ENCODE peak calls at places on chromosomes 4 and X, in five cellular contexts. One of them, this sample, is unnamed.

GRCh38 chr4:20305976-20306375 is 54.3 kb downstream of the SLIT2 start:
- DNase-seq in B cell: no peak
- DNase-seq in BJ: no peak
- DNase-seq in upper lobe of right lung: no peak
- DNase-seq in pancreas: no peak
- DNase-seq in this sample: no peak

GRCh38 chrX:113741744-113742143 is 842.1 kb upstream of the HTR2C start:
- DNase-seq in BJ: no peak
- DNase-seq in pancreas: no peak
- DNase-seq in B cell: no peak
- DNase-seq in upper lobe of right lung: no peak
- DNase-seq in this sample: no peak

GRCh38 chr4:38803833-38804653 is 548 bp downstream of the TLR1 start:
- DNase-seq in BJ: no peak
- DNase-seq in pancreas: no peak
- DNase-seq in upper lobe of right lung: no peak
- DNase-seq in B cell: peak; percentile 42
- DNase-seq in this sample: peak; percentile 52

GRCh38 chrX:96389314-96390048 is 295.2 kb upstream of the DIAPH2 start:
- DNase-seq in pancreas: no peak
- DNase-seq in BJ: no peak
- DNase-seq in upper lobe of right lung: no peak
- DNase-seq in B cell: no peak
- DNase-seq in this sample: no peak

GRCh38 chr4:12179264-12179616 is 750.5 kb upstream of the HS3ST1 start:
- DNase-seq in upper lobe of right lung: no peak
- DNase-seq in pancreas: peak; percentile 15
- DNase-seq in B cell: no peak
- DNase-seq in BJ: no peak
- DNase-seq in this sample: no peak

GRCh38 chrX:108426262-108426661 is 12.0 kb downstream of the COL4A6 start:
- DNase-seq in pancreas: no peak
- DNase-seq in BJ: no peak
- DNase-seq in upper lobe of right lung: no peak
- DNase-seq in B cell: no peak
- DNase-seq in this sample: no peak

GRCh38 chr4:27666943-27667342 is 806.3 kb downstream of the STIM2 start:
- DNase-seq in pancreas: no peak
- DNase-seq in B cell: no peak
- DNase-seq in BJ: no peak
- DNase-seq in upper lobe of right lung: no peak
- DNase-seq in this sample: no peak

GRCh38 chrX:153820601-153821000 is 9.7 kb downstream of the PDZD4 start:
- DNase-seq in BJ: no peak
- DNase-seq in upper lobe of right lung: no peak
- DNase-seq in pancreas: no peak
- DNase-seq in B cell: no peak
- DNase-seq in this sample: no peak

GRCh38 chr4:44221407-44221806 is 227.2 kb downstream of the KCTD8 start:
- DNase-seq in upper lobe of right lung: no peak
- DNase-seq in B cell: no peak
- DNase-seq in pancreas: no peak
- DNase-seq in BJ: no peak
- DNase-seq in this sample: no peak

GRCh38 chrX:155966876-155967275 is 30.6 kb upstream of the IL9R start:
- DNase-seq in pancreas: no peak
- DNase-seq in B cell: no peak
- DNase-seq in BJ: peak; percentile 1
- DNase-seq in upper lobe of right lung: no peak
- DNase-seq in this sample: peak; percentile 28

GRCh38 chrX:49060914-49061313 is 2.1 kb downstream of the CCDC120 start:
- DNase-seq in B cell: no peak
- DNase-seq in BJ: no peak
- DNase-seq in pancreas: no peak
- DNase-seq in upper lobe of right lung: no peak
- DNase-seq in this sample: no peak

GRCh38 chr4:24278693-24279092 is 305.7 kb downstream of the DHX15 start:
- DNase-seq in B cell: no peak
- DNase-seq in BJ: no peak
- DNase-seq in pancreas: no peak
- DNase-seq in upper lobe of right lung: no peak
- DNase-seq in this sample: no peak

GRCh38 chr4:24583451-24584174 is 741 bp downstream of the DHX15 start:
- DNase-seq in upper lobe of right lung: peak; percentile 78
- DNase-seq in B cell: peak; percentile 53
- DNase-seq in BJ: no peak
- DNase-seq in pancreas: peak; percentile 60
- DNase-seq in this sample: peak; percentile 67

GRCh38 chr4:83646538-83646937 is 110.6 kb downstream of the GPAT3 start:
- DNase-seq in B cell: no peak
- DNase-seq in pancreas: no peak
- DNase-seq in upper lobe of right lung: no peak
- DNase-seq in BJ: no peak
- DNase-seq in this sample: no peak

GRCh38 chrX:54786972-54787371 is 11.1 kb downstream of the ITIH6 start:
- DNase-seq in B cell: no peak
- DNase-seq in pancreas: no peak
- DNase-seq in upper lobe of right lung: no peak
- DNase-seq in BJ: no peak
- DNase-seq in this sample: no peak

GRCh38 chr4:183738081-183738673 is 79.1 kb downstream of the TRAPPC11 start:
- DNase-seq in B cell: no peak
- DNase-seq in pancreas: no peak
- DNase-seq in upper lobe of right lung: no peak
- DNase-seq in BJ: no peak
- DNase-seq in this sample: peak; percentile 37

GRCh38 chr4:147513952-147514351 is 33.1 kb downstream of the EDNRA start:
- DNase-seq in upper lobe of right lung: no peak
- DNase-seq in B cell: no peak
- DNase-seq in pancreas: no peak
- DNase-seq in BJ: no peak
- DNase-seq in this sample: no peak
- TF ChIP-seq CTCF in upper lobe of right lung: no peak
- TF ChIP-seq CTCF in B cell: no peak
- TF ChIP-seq CTCF in pancreas: no peak
- TF ChIP-seq CTCF in BJ: peak; percentile 42
- TF ChIP-seq CTCF in this sample: no peak

GRCh38 chr4:142660728-142661127 is 185.4 kb downstream of the INPP4B start:
- DNase-seq in BJ: no peak
- DNase-seq in B cell: no peak
- DNase-seq in pancreas: no peak
- DNase-seq in upper lobe of right lung: no peak
- DNase-seq in this sample: no peak
- TF ChIP-seq CTCF in BJ: peak; percentile 6
- TF ChIP-seq CTCF in B cell: no peak
- TF ChIP-seq CTCF in pancreas: no peak
- TF ChIP-seq CTCF in upper lobe of right lung: no peak
- TF ChIP-seq CTCF in this sample: no peak

GRCh38 chr4:8892556-8893226 is 21.1 kb upstream of the HMX1 start:
- DNase-seq in pancreas: no peak
- DNase-seq in B cell: no peak
- DNase-seq in BJ: no peak
- DNase-seq in upper lobe of right lung: no peak
- DNase-seq in this sample: no peak
- TF ChIP-seq CTCF in pancreas: no peak
- TF ChIP-seq CTCF in B cell: no peak
- TF ChIP-seq CTCF in BJ: no peak
- TF ChIP-seq CTCF in upper lobe of right lung: no peak
- TF ChIP-seq CTCF in this sample: no peak

GRCh38 chr4:186554890-186555827 is at the start of gene MTNR1A:
- DNase-seq in upper lobe of right lung: no peak
- DNase-seq in BJ: no peak
- DNase-seq in pancreas: peak; percentile 43
- DNase-seq in B cell: no peak
- DNase-seq in this sample: no peak

GRCh38 chr4:186551849-186552248 is 3.5 kb downstream of the MTNR1A start:
- DNase-seq in pancreas: no peak
- DNase-seq in upper lobe of right lung: no peak
- DNase-seq in BJ: no peak
- DNase-seq in B cell: no peak
- DNase-seq in this sample: no peak

GRCh38 chr4:186553717-186554116 is 1.6 kb downstream of the MTNR1A start:
- DNase-seq in B cell: no peak
- DNase-seq in upper lobe of right lung: no peak
- DNase-seq in pancreas: no peak
- DNase-seq in BJ: no peak
- DNase-seq in this sample: no peak

GRCh38 chr4:186557061-186557460 is 1.7 kb upstream of the MTNR1A start:
- DNase-seq in upper lobe of right lung: no peak
- DNase-seq in BJ: no peak
- DNase-seq in B cell: no peak
- DNase-seq in pancreas: no peak
- DNase-seq in this sample: no peak

DNA sequence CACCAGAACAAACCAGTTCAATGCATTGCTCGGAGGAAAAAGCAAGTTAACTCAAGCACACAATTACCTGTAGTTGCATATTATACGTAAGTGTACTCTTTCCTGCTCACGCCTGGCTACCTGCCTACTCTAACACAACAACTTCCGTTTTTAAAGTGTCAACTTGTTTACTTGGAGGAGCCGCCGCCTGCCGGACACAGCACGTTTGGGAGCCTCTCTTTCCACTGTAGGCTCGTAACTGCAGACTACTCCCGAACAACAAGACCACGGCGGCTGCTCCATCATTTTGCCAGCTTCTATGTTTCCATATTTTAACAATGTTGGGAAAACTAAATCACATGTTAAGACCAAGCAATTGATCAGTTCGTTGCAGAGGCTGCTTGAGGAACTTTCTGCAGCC is 882 bp downstream of the MTNR1A start:
- DNase-seq in upper lobe of right lung: no peak
- DNase-seq in BJ: no peak
- DNase-seq in pancreas: peak; percentile 33
- DNase-seq in B cell: no peak
- DNase-seq in this sample: no peak
- TF ChIP-seq CTCF in upper lobe of right lung: no peak
- TF ChIP-seq CTCF in BJ: peak; percentile 28
- TF ChIP-seq CTCF in pancreas: no peak
- TF ChIP-seq CTCF in B cell: no peak
- TF ChIP-seq CTCF in this sample: no peak

GRCh38 chrX:75781618-75782017 is 3.4 kb downstream of the MAGEE2 start:
- DNase-seq in upper lobe of right lung: no peak
- DNase-seq in BJ: no peak
- DNase-seq in pancreas: no peak
- DNase-seq in B cell: no peak
- DNase-seq in this sample: no peak
- TF ChIP-seq CTCF in upper lobe of right lung: no peak
- TF ChIP-seq CTCF in BJ: no peak
- TF ChIP-seq CTCF in pancreas: no peak
- TF ChIP-seq CTCF in B cell: no peak
- TF ChIP-seq CTCF in this sample: no peak

GRCh38 chrX:31243804-31244203 is 172.0 kb upstream of the FTHL17 start:
- DNase-seq in B cell: no peak
- DNase-seq in BJ: no peak
- DNase-seq in pancreas: no peak
- DNase-seq in upper lobe of right lung: no peak
- DNase-seq in this sample: no peak

GRCh38 chrX:31245714-31246113 is 173.9 kb upstream of the FTHL17 start:
- DNase-seq in B cell: no peak
- DNase-seq in upper lobe of right lung: no peak
- DNase-seq in pancreas: no peak
- DNase-seq in BJ: no peak
- DNase-seq in this sample: no peak

GRCh38 chrX:31237189-31237588 is 165.3 kb upstream of the FTHL17 start:
- DNase-seq in BJ: no peak
- DNase-seq in pancreas: no peak
- DNase-seq in upper lobe of right lung: no peak
- DNase-seq in B cell: no peak
- DNase-seq in this sample: no peak

GRCh38 chrX:31236231-31236630 is 164.4 kb upstream of the FTHL17 start:
- DNase-seq in B cell: peak; percentile 75
- DNase-seq in BJ: no peak
- DNase-seq in upper lobe of right lung: no peak
- DNase-seq in pancreas: no peak
- DNase-seq in this sample: no peak

GRCh38 chrX:31240982-31241381 is 169.1 kb upstream of the FTHL17 start:
- DNase-seq in BJ: no peak
- DNase-seq in pancreas: no peak
- DNase-seq in B cell: no peak
- DNase-seq in upper lobe of right lung: no peak
- DNase-seq in this sample: no peak
- TF ChIP-seq CTCF in BJ: no peak
- TF ChIP-seq CTCF in pancreas: no peak
- TF ChIP-seq CTCF in B cell: no peak
- TF ChIP-seq CTCF in upper lobe of right lung: no peak
- TF ChIP-seq CTCF in this sample: no peak

GRCh38 chr4:182531555-182532162 is 288.5 kb downstream of the TENM3 start:
- DNase-seq in pancreas: no peak
- DNase-seq in upper lobe of right lung: no peak
- DNase-seq in B cell: no peak
- DNase-seq in BJ: no peak
- DNase-seq in this sample: no peak

GRCh38 chr4:182533948-182534347 is 290.7 kb downstream of the TENM3 start:
- DNase-seq in BJ: no peak
- DNase-seq in pancreas: no peak
- DNase-seq in upper lobe of right lung: no peak
- DNase-seq in B cell: no peak
- DNase-seq in this sample: no peak

GRCh38 chr4:182540496-182540895 is 297.3 kb downstream of the TENM3 start:
- DNase-seq in pancreas: no peak
- DNase-seq in upper lobe of right lung: no peak
- DNase-seq in B cell: no peak
- DNase-seq in BJ: no peak
- DNase-seq in this sample: no peak

GRCh38 chr4:182537031-182537617 is 293.9 kb downstream of the TENM3 start:
- DNase-seq in upper lobe of right lung: no peak
- DNase-seq in pancreas: no peak
- DNase-seq in BJ: no peak
- DNase-seq in B cell: no peak
- DNase-seq in this sample: no peak

GRCh38 chr4:182536221-182536620 is 293.0 kb downstream of the TENM3 start:
- DNase-seq in B cell: no peak
- DNase-seq in BJ: no peak
- DNase-seq in upper lobe of right lung: no peak
- DNase-seq in pancreas: no peak
- DNase-seq in this sample: no peak
- TF ChIP-seq CTCF in B cell: no peak
- TF ChIP-seq CTCF in BJ: no peak
- TF ChIP-seq CTCF in upper lobe of right lung: no peak
- TF ChIP-seq CTCF in pancreas: no peak
- TF ChIP-seq CTCF in this sample: no peak

This sample was measured in GM13977.